ENCODE peak calls at places on chromosomes 2 and 18, in four cellular contexts. U, F, C and M are unnamed samples.

GRCh38 chr18:61635901-61636528 is 256.8 kb downstream of the RNF152 start:
- DNase-seq in U (peak; percentile 9), F (no peak), C (peak; percentile 18), M (peak; percentile 30)

GRCh38 chr2:39603436-39603835 is 62.3 kb upstream of the TMEM178A start:
- DNase-seq in U (no peak), F (no peak), C (no peak), M (no peak)

GRCh38 chr2:109513749-109514588 is 99.8 kb downstream of the SEPTIN10 start:
- DNase-seq in U (no peak), F (peak; percentile 95), C (no peak), M (no peak)

GRCh38 chr2:224838335-224838734 is 122.2 kb upstream of the CCDC195 start:
- DNase-seq in U (no peak), F (no peak), C (no peak), M (no peak)

GRCh38 chr2:179886-180285 is 83.9 kb downstream of the SH3YL1 start:
- DNase-seq in U (no peak), F (no peak), C (no peak), M (no peak)

GRCh38 chr18:79812052-79812451 is 14.3 kb downstream of the KCNG2 start:
- DNase-seq in U (no peak), F (no peak), C (no peak), M (no peak)

GRCh38 chr18:75244336-75244735 is 33.7 kb downstream of the TSHZ1 start:
- DNase-seq in U (peak; percentile 28), F (no peak), C (peak; percentile 21), M (peak; percentile 33)

GRCh38 chr2:98212291-98212690 is 125.3 kb downstream of the VWA3B start:
- DNase-seq in U (no peak), F (no peak), C (no peak), M (no peak)

GRCh38 chr2:72961036-72961720 is 43.9 kb downstream of the EMX1 start:
- DNase-seq in U (no peak), F (no peak), C (no peak), M (no peak)

GRCh38 chr18:23970161-23971153 is 44.1 kb upstream of the TTC39C start:
- DNase-seq in U (no peak), F (peak; percentile 42), C (no peak), M (no peak)

GRCh38 chr2:85539361-85540130 is 578 bp downstream of the MAT2A start:
- DNase-seq in U (peak; percentile 72), F (peak; percentile 36), C (peak; percentile 59), M (peak; percentile 49)

GRCh38 chr2:42342061-42342794 is 18.8 kb downstream of the COX7A2L start:
- DNase-seq in U (no peak), F (no peak), C (peak; percentile 82), M (no peak)

GRCh38 chr2:56224316-56224715 is 40.5 kb downstream of the CCDC85A start:
- DNase-seq in U (no peak), F (no peak), C (no peak), M (no peak)

GRCh38 chr2:21281876-21282514 is 158.2 kb downstream of the TDRD15 start:
- DNase-seq in U (no peak), F (no peak), C (no peak), M (no peak)

GRCh38 chr2:30237346-30238142 is 6.2 kb downstream of the LBH start:
- DNase-seq in U (no peak), F (no peak), C (no peak), M (no peak)

GRCh38 chr2:33131820-33132219 is 185.1 kb downstream of the LTBP1 start:
- DNase-seq in U (no peak), F (no peak), C (no peak), M (no peak)

DNA sequence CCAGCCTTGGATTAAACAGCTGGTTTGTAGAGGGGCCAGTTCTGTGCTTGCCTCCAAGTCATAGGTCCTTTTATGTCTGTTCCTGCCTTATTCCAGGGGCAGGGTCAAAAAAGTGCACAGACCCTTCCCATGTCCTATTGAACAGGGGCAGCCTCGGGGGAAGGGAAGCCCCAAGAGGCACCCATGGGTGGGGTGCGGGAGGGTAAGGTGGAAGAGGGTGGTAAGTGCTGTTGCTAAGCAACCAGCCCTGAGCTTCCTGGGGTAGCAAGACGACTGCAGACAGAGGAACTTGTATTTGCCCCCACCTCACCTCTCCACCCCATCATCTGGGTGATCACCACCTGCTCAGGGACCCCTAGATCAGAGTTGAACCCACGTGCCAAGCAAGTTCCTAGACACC is 7.7 kb downstream of the DNMT3A start:
- DNase-seq in U (no peak), F (no peak), C (no peak), M (no peak)
- TF ChIP-seq SP1 in U (no peak), F (no peak), C (no peak), M (no peak)

GRCh38 chr2:201953386-201953785 is 80.3 kb upstream of the FZD7 start:
- DNase-seq in U (no peak), F (no peak), C (no peak), M (no peak)

GRCh38 chr2:201952212-201952611 is 81.4 kb upstream of the FZD7 start:
- DNase-seq in U (no peak), F (no peak), C (no peak), M (peak; percentile 46)

GRCh38 chr2:201949036-201950012 is 84.3 kb upstream of the FZD7 start:
- DNase-seq in U (no peak), F (no peak), C (no peak), M (peak; percentile 23)

GRCh38 chr2:201953880-201954279 is 79.8 kb upstream of the FZD7 start:
- DNase-seq in U (no peak), F (no peak), C (no peak), M (no peak)

GRCh38 chr2:201950606-201951005 is 83.0 kb upstream of the FZD7 start:
- DNase-seq in U (no peak), F (no peak), C (no peak), M (no peak)
- TF ChIP-seq TARDBP in U (no peak), F (no peak), C (no peak), M (no peak)

GRCh38 chr2:176542456-176542855 is 273.2 kb downstream of the MTX2 start:
- DNase-seq in U (no peak), F (no peak), C (no peak), M (no peak)
- TF ChIP-seq SP1 in U (no peak), F (no peak), C (no peak), M (no peak)

DNA sequence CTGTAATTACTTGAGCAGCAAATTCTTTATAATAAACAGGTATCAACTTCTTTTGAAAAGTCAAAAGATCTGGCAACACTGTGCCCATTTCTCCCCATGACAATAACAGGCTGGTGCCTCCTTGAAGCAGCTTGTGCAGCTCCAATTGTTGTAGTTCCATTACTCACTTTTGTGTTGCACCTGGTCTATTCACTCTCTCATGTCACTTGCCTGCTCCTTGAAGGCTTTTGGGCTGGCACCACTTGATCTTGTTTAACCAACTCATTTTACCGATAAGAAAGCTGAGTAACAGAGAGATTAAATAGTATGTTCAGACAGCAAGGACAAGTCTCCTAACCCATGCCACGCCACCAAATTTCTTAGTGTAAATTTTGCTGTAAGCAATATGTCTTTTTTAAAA is 314.5 kb downstream of the OSR1 start:
- DNase-seq in U (no peak), F (no peak), C (no peak), M (no peak)
- TF ChIP-seq TARDBP in U (no peak), F (no peak), C (no peak), M (no peak)

GRCh38 chr18:58630071-58630470 is 1.2 kb upstream of the ALPK2 start:
- DNase-seq in U (no peak), F (no peak), C (no peak), M (no peak)

GRCh38 chr18:58624011-58624410 is 4.9 kb downstream of the ALPK2 start:
- DNase-seq in U (no peak), F (no peak), C (no peak), M (no peak)

GRCh38 chr18:58631301-58631700 is 2.4 kb upstream of the ALPK2 start:
- DNase-seq in U (no peak), F (no peak), C (no peak), M (no peak)

DNA sequence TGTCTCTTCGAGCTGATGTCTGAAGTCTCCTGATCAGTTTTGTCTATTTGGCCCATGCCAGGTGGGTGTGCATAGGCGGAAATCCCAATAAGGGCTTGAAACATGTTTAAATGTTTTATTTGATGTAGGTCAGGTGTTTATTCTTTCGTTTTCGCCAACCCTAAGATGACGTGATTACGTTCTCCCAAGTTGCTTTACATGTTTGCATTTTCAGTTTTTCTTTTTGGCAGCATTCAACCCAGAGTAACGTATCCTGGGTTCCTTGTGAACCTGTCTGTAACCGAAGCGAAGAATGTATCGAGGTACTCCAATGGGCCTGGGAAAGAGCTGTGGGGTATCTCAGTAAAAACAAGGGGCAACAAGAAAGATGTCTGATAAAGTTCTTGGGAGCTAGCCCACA is 3.1 kb downstream of the ALPK2 start:
- DNase-seq in U (no peak), F (no peak), C (no peak), M (no peak)
- TF ChIP-seq SP1 in U (no peak), F (no peak), C (no peak), M (no peak)

GRCh38 chr2:118936936-118937335 is 5.1 kb upstream of the MARCO start:
- DNase-seq in U (no peak), F (no peak), C (no peak), M (no peak)

GRCh38 chr2:118940486-118941120 is 1.4 kb upstream of the MARCO start:
- DNase-seq in U (no peak), F (no peak), C (no peak), M (no peak)

GRCh38 chr2:118942012-118942411 is at the start of gene MARCO:
- DNase-seq in U (no peak), F (no peak), C (no peak), M (no peak)

GRCh38 chr2:118937817-118938216 is 4.2 kb upstream of the MARCO start:
- DNase-seq in U (no peak), F (no peak), C (no peak), M (no peak)

GRCh38 chr2:118940008-118940407 is 2.0 kb upstream of the MARCO start:
- DNase-seq in U (no peak), F (no peak), C (no peak), M (no peak)
- TF ChIP-seq TARDBP in U (no peak), F (no peak), C (no peak), M (no peak)